ENCODE peak calls at places on chromosomes 5 and 9, in four cellular contexts. F, X, K and Q are unnamed samples.

GRCh38 chr5:157535042-157535865 is 40.3 kb downstream of the ADAM19 start:
- DNase-seq in F (peak; percentile 84), X (no peak), K (peak; percentile 68), Q (no peak)

GRCh38 chr5:74556631-74557595 is 83.6 kb downstream of the ENC1 start:
- DNase-seq in F (peak; percentile 80), X (no peak), K (peak; percentile 63), Q (no peak)

GRCh38 chr9:131530546-131530929 is 525 bp downstream of the UCK1 start:
- DNase-seq in F (peak; percentile 48), X (no peak), K (peak; percentile 67), Q (no peak)

GRCh38 chr9:81578606-81579005 is 110.7 kb downstream of the TLE1 start:
- DNase-seq in F (peak; percentile 75), X (no peak), K (peak; percentile 60), Q (no peak)

GRCh38 chr9:78286125-78286524 is 10.8 kb upstream of the PSAT1 start:
- DNase-seq in F (no peak), X (no peak), K (no peak), Q (no peak)

GRCh38 chr5:146426853-146427618 is 20.1 kb upstream of the TCERG1 start:
- DNase-seq in F (peak; percentile 61), X (no peak), K (peak; percentile 55), Q (no peak)

GRCh38 chr9:133975511-133975910 is 16.6 kb downstream of the VAV2 start:
- DNase-seq in F (no peak), X (no peak), K (no peak), Q (no peak)

GRCh38 chr9:97786341-97786740 is 66.7 kb upstream of the FOXE1 start:
- DNase-seq in F (peak; percentile 75), X (no peak), K (peak; percentile 3), Q (no peak)

GRCh38 chr5:94698189-94698588 is 79.7 kb downstream of the SLF1 start:
- DNase-seq in F (no peak), X (no peak), K (no peak), Q (no peak)

GRCh38 chr9:136204838-136205706 is at the start of gene LHX3:
- DNase-seq in F (peak; percentile 37), X (no peak), K (peak; percentile 32), Q (no peak)

GRCh38 chr9:31248156-31248555 is 1136.3 kb upstream of the ACO1 start:
- DNase-seq in F (no peak), X (no peak), K (no peak), Q (no peak)

GRCh38 chr5:9269024-9269423 is 276.9 kb downstream of the SEMA5A start:
- DNase-seq in F (peak; percentile 29), X (no peak), K (no peak), Q (no peak)

GRCh38 chr9:107927276-107927675 is 437.7 kb upstream of the KLF4 start:
- DNase-seq in F (no peak), X (no peak), K (no peak), Q (no peak)

GRCh38 chr9:116860509-116861120 is 173.5 kb downstream of the TRIM32 start:
- DNase-seq in F (peak; percentile 73), X (no peak), K (peak; percentile 68), Q (peak; percentile 82)

GRCh38 chr9:76365028-76365427 is 29.2 kb downstream of the RFK start:
- DNase-seq in F (peak; percentile 53), X (no peak), K (no peak), Q (no peak)

GRCh38 chr9:82206490-82206889 is 217.9 kb downstream of the SPATA31D1 start:
- DNase-seq in F (peak; percentile 75), X (no peak), K (no peak), Q (no peak)

GRCh38 chr9:615756-616155 is 225.7 kb upstream of the DMRT1 start:
- DNase-seq in F (no peak), X (no peak), K (no peak), Q (no peak)

GRCh38 chr9:4148215-4148561 is 151.7 kb downstream of the GLIS3 start:
- DNase-seq in F (no peak), X (no peak), K (no peak), Q (no peak)

GRCh38 chr9:95089257-95089873 is 228.1 kb downstream of the FANCC start:
- DNase-seq in F (no peak), X (no peak), K (no peak), Q (no peak)

GRCh38 chr9:99353408-99353807 is 131.3 kb downstream of the SEC61B start:
- DNase-seq in F (peak; percentile 99), X (no peak), K (peak; percentile 97), Q (no peak)

GRCh38 chr5:61658592-61659008 is 326.5 kb downstream of the ZSWIM6 start:
- DNase-seq in F (peak; percentile 73), X (peak; percentile 63), K (peak; percentile 66), Q (peak; percentile 84)

GRCh38 chr5:156758012-156758791 is 91.9 kb upstream of the PPP1R2B start:
- DNase-seq in F (no peak), X (no peak), K (no peak), Q (no peak)

GRCh38 chr9:108835831-108836230 is 20.0 kb downstream of the ACTL7B start:
- DNase-seq in F (no peak), X (no peak), K (no peak), Q (no peak)

GRCh38 chr5:59380350-59380951 is 513.1 kb downstream of the PDE4D start:
- DNase-seq in F (peak; percentile 74), X (no peak), K (peak; percentile 85), Q (no peak)

GRCh38 chr5:75681125-75681830 is 36.0 kb downstream of the POC5 start:
- DNase-seq in F (peak; percentile 67), X (no peak), K (peak; percentile 62), Q (no peak)